ENCODE peak calls at places on chromosomes 4 and X, in six cellular contexts. One of them, this sample, is unnamed.

GRCh38 chrX:10177620-10178019 is 20.8 kb downstream of the CLCN4 start:
- DNase-seq in upper lobe of right lung: no peak
- DNase-seq in NCI-H345: no peak
- DNase-seq in CD8-positive, alpha-beta T cell: no peak
- DNase-seq in left ventricle myocardium superior: no peak
- DNase-seq in activated naive CD8-positive, alpha-beta T cell treated with anti-CD3 and anti-CD28 coated beads, Interleukin-2, amount 50 U/mL, for 24 hours: no peak
- DNase-seq in this sample: no peak

GRCh38 chr4:81747242-81747930 is 275.7 kb upstream of the RASGEF1B start:
- DNase-seq in upper lobe of right lung: no peak
- DNase-seq in NCI-H345: no peak
- DNase-seq in CD8-positive, alpha-beta T cell: no peak
- DNase-seq in left ventricle myocardium superior: no peak
- DNase-seq in activated naive CD8-positive, alpha-beta T cell treated with anti-CD3 and anti-CD28 coated beads, Interleukin-2, amount 50 U/mL, for 24 hours: no peak
- DNase-seq in this sample: no peak

GRCh38 chr4:40241936-40242590 is 45.2 kb downstream of the RHOH start:
- DNase-seq in upper lobe of right lung: no peak
- DNase-seq in NCI-H345: no peak
- DNase-seq in CD8-positive, alpha-beta T cell: peak; percentile 60
- DNase-seq in left ventricle myocardium superior: no peak
- DNase-seq in activated naive CD8-positive, alpha-beta T cell treated with anti-CD3 and anti-CD28 coated beads, Interleukin-2, amount 50 U/mL, for 24 hours: peak; percentile 54
- DNase-seq in this sample: peak; percentile 54

GRCh38 chrX:53290441-53291041 is 9.2 kb upstream of the IQSEC2 start:
- DNase-seq in upper lobe of right lung: no peak
- DNase-seq in NCI-H345: no peak
- DNase-seq in CD8-positive, alpha-beta T cell: no peak
- DNase-seq in left ventricle myocardium superior: peak; percentile 32
- DNase-seq in activated naive CD8-positive, alpha-beta T cell treated with anti-CD3 and anti-CD28 coated beads, Interleukin-2, amount 50 U/mL, for 24 hours: no peak
- DNase-seq in this sample: no peak

GRCh38 chr4:93139118-93139517 is 689.4 kb upstream of the ATOH1 start:
- DNase-seq in upper lobe of right lung: no peak
- DNase-seq in NCI-H345: no peak
- DNase-seq in CD8-positive, alpha-beta T cell: no peak
- DNase-seq in left ventricle myocardium superior: no peak
- DNase-seq in activated naive CD8-positive, alpha-beta T cell treated with anti-CD3 and anti-CD28 coated beads, Interleukin-2, amount 50 U/mL, for 24 hours: no peak
- DNase-seq in this sample: no peak

GRCh38 chr4:189124149-189124758 is 816.4 kb upstream of the FRG1 start:
- DNase-seq in upper lobe of right lung: no peak
- DNase-seq in NCI-H345: peak; percentile 32
- DNase-seq in CD8-positive, alpha-beta T cell: no peak
- DNase-seq in left ventricle myocardium superior: no peak
- DNase-seq in activated naive CD8-positive, alpha-beta T cell treated with anti-CD3 and anti-CD28 coated beads, Interleukin-2, amount 50 U/mL, for 24 hours: no peak
- DNase-seq in this sample: no peak

GRCh38 chr4:66911898-66912297 is 633.4 kb downstream of the CENPC start:
- DNase-seq in upper lobe of right lung: no peak
- DNase-seq in NCI-H345: no peak
- DNase-seq in CD8-positive, alpha-beta T cell: no peak
- DNase-seq in left ventricle myocardium superior: no peak
- DNase-seq in activated naive CD8-positive, alpha-beta T cell treated with anti-CD3 and anti-CD28 coated beads, Interleukin-2, amount 50 U/mL, for 24 hours: no peak
- DNase-seq in this sample: no peak

GRCh38 chr4:6381571-6382123 is 90.8 kb downstream of the PPP2R2C start:
- DNase-seq in upper lobe of right lung: no peak
- DNase-seq in NCI-H345: no peak
- DNase-seq in CD8-positive, alpha-beta T cell: no peak
- DNase-seq in left ventricle myocardium superior: peak; percentile 11
- DNase-seq in activated naive CD8-positive, alpha-beta T cell treated with anti-CD3 and anti-CD28 coated beads, Interleukin-2, amount 50 U/mL, for 24 hours: no peak
- DNase-seq in this sample: no peak

GRCh38 chr4:14529653-14530052 is 472.6 kb upstream of the CPEB2 start:
- DNase-seq in upper lobe of right lung: no peak
- DNase-seq in NCI-H345: no peak
- DNase-seq in CD8-positive, alpha-beta T cell: no peak
- DNase-seq in left ventricle myocardium superior: no peak
- DNase-seq in activated naive CD8-positive, alpha-beta T cell treated with anti-CD3 and anti-CD28 coated beads, Interleukin-2, amount 50 U/mL, for 24 hours: no peak
- DNase-seq in this sample: no peak

This sample was measured in activated CD4-positive, alpha-beta T cell treated with anti-CD3 and anti-CD28 coated beads, Interleukin-2, amount 50 U/mL, for 4 hours.